ENCODE peak calls at places on chromosomes 4 and X, in eight cellular contexts. One of them, this sample, is unnamed. For H3K4me1, the result is how much of the 10 kb centered on the place peaks cover.

GRCh38 chr4:153521995-153522799 is 56.0 kb downstream of the TMEM131L start:
- DNase-seq in tibial nerve: no peak
- DNase-seq in sigmoid colon: no peak
- DNase-seq in GM12878: peak
- DNase-seq in transverse colon: no peak
- DNase-seq in A549: no peak
- DNase-seq in suprapubic skin: no peak
- DNase-seq in HepG2: no peak
- DNase-seq in this sample: no peak

GRCh38 chrX:19624754-19625153 is 109.4 kb upstream of the MAP3K15 start:
- DNase-seq in tibial nerve: no peak
- DNase-seq in sigmoid colon: no peak
- DNase-seq in GM12878: no peak
- DNase-seq in transverse colon: no peak
- DNase-seq in A549: no peak
- DNase-seq in suprapubic skin: no peak
- DNase-seq in HepG2: no peak
- DNase-seq in this sample: no peak

GRCh38 chrX:22073928-22074327 is 41.8 kb downstream of the PHEX start:
- DNase-seq in tibial nerve: no peak
- DNase-seq in sigmoid colon: no peak
- DNase-seq in GM12878: no peak
- DNase-seq in transverse colon: no peak
- DNase-seq in A549: no peak
- DNase-seq in suprapubic skin: no peak
- DNase-seq in HepG2: no peak
- DNase-seq in this sample: no peak

GRCh38 chrX:20066968-20067708 is 49.6 kb downstream of the MAP7D2 start:
- DNase-seq in tibial nerve: peak
- DNase-seq in sigmoid colon: no peak
- DNase-seq in GM12878: no peak
- DNase-seq in transverse colon: peak
- DNase-seq in A549: peak
- DNase-seq in suprapubic skin: no peak
- DNase-seq in HepG2: peak
- DNase-seq in this sample: no peak

GRCh38 chrX:44489515-44489914 is 53.1 kb downstream of the FUNDC1 start:
- DNase-seq in tibial nerve: no peak
- DNase-seq in sigmoid colon: no peak
- DNase-seq in GM12878: no peak
- DNase-seq in transverse colon: no peak
- DNase-seq in A549: no peak
- DNase-seq in suprapubic skin: no peak
- DNase-seq in HepG2: no peak
- DNase-seq in this sample: no peak

GRCh38 chr4:2059726-2060577 is 825 bp downstream of the NAT8L start:
- DNase-seq in tibial nerve: no peak
- DNase-seq in sigmoid colon: no peak
- DNase-seq in GM12878: no peak
- DNase-seq in transverse colon: no peak
- DNase-seq in A549: no peak
- DNase-seq in suprapubic skin: no peak
- DNase-seq in HepG2: no peak
- DNase-seq in this sample: no peak

GRCh38 chr4:129929052-129929451 is 833.1 kb downstream of the C4orf33 start:
- DNase-seq in tibial nerve: no peak
- DNase-seq in sigmoid colon: no peak
- DNase-seq in GM12878: no peak
- DNase-seq in transverse colon: no peak
- DNase-seq in A549: peak
- DNase-seq in suprapubic skin: no peak
- DNase-seq in HepG2: no peak
- DNase-seq in this sample: no peak

GRCh38 chr4:39620551-39620950 is 18.1 kb downstream of the SMIM14 start:
- DNase-seq in tibial nerve: no peak
- DNase-seq in sigmoid colon: no peak
- DNase-seq in GM12878: no peak
- DNase-seq in transverse colon: no peak
- DNase-seq in A549: no peak
- DNase-seq in suprapubic skin: no peak
- DNase-seq in HepG2: no peak
- DNase-seq in this sample: no peak

GRCh38 chr4:177161781-177162180 is 147.9 kb upstream of the NEIL3 start:
- DNase-seq in tibial nerve: no peak
- DNase-seq in sigmoid colon: no peak
- DNase-seq in GM12878: no peak
- DNase-seq in transverse colon: no peak
- DNase-seq in A549: no peak
- DNase-seq in suprapubic skin: no peak
- DNase-seq in HepG2: no peak
- DNase-seq in this sample: no peak
- H3K4me1 ChIP-seq in tibial nerve: under half
- H3K4me1 ChIP-seq in sigmoid colon: under half
- H3K4me1 ChIP-seq in GM12878: under half
- H3K4me1 ChIP-seq in transverse colon: under half
- H3K4me1 ChIP-seq in A549: under half
- H3K4me1 ChIP-seq in suprapubic skin: under half
- H3K4me1 ChIP-seq in HepG2: under half
- H3K4me1 ChIP-seq in this sample: under half

GRCh38 chr4:117429061-117429460 is 343.7 kb upstream of the TRAM1L1 start:
- DNase-seq in tibial nerve: no peak
- DNase-seq in sigmoid colon: no peak
- DNase-seq in GM12878: no peak
- DNase-seq in transverse colon: no peak
- DNase-seq in A549: no peak
- DNase-seq in suprapubic skin: no peak
- DNase-seq in HepG2: no peak
- DNase-seq in this sample: no peak
- TF ChIP-seq CTCF in tibial nerve: no peak
- TF ChIP-seq CTCF in sigmoid colon: no peak
- TF ChIP-seq CTCF in GM12878: peak
- TF ChIP-seq CTCF in transverse colon: no peak
- TF ChIP-seq CTCF in A549: no peak
- TF ChIP-seq CTCF in suprapubic skin: no peak
- TF ChIP-seq CTCF in HepG2: peak
- TF ChIP-seq CTCF in this sample: no peak

DNA sequence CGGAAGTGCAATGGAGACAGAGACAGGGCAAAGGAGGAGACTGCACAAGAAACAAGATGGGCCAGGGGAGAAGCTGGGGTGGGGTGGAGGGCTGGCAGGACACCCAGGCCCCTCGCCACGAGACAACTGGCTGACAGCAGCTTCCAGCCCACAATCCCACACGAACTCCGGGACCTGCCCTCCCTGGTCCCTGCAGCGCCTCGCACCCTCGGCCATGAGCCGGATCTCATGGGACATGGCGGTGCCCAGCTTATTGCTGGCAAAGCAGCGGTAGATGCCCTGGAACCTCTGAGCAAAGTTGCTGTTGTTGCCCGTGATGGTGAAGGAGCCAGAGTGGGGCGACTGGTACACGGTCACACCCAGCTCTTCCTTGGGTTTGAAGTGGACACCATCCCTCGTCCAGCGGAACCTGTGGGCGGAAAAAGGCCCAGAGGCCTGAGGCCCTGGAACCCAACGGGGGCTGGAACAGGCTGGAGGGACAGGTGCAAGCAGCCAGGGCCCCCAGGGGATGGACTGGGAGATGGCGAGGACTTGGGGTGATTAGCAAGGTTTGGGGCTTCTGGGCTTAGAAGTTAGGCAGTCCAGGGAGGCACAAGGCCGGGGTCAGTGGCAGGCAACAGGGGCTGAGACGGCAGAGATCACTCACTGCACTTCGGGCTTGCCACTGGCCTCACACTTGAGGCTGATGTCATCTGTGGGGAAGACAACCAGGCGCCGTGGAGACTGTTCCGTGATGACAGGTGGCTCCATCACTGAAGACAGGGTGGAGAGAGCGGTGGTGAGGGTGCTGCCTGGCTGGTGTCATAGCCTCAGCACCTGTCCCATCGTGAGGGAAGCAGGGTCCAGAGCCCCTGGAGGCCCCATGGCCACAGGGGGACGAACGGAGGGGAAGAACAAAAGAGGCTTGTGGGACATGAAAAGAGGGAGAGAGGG is 13.8 kb downstream of the L1CAM start:
- DNase-seq in tibial nerve: no peak
- DNase-seq in sigmoid colon: no peak
- DNase-seq in GM12878: no peak
- DNase-seq in transverse colon: no peak
- DNase-seq in A549: no peak
- DNase-seq in suprapubic skin: no peak
- DNase-seq in HepG2: no peak
- DNase-seq in this sample: no peak
- TF ChIP-seq EP300 in tibial nerve: no peak
- TF ChIP-seq EP300 in sigmoid colon: no peak
- TF ChIP-seq EP300 in GM12878: no peak
- TF ChIP-seq EP300 in transverse colon: no peak
- TF ChIP-seq EP300 in A549: no peak
- TF ChIP-seq EP300 in suprapubic skin: no peak
- TF ChIP-seq EP300 in HepG2: no peak
- TF ChIP-seq EP300 in this sample: no peak

GRCh38 chr4:31545755-31546154 is 825.6 kb downstream of the PCDH7 start:
- DNase-seq in tibial nerve: no peak
- DNase-seq in sigmoid colon: no peak
- DNase-seq in GM12878: no peak
- DNase-seq in transverse colon: no peak
- DNase-seq in A549: no peak
- DNase-seq in suprapubic skin: no peak
- DNase-seq in HepG2: no peak
- DNase-seq in this sample: no peak
- H3K4me1 ChIP-seq in tibial nerve: under half
- H3K4me1 ChIP-seq in sigmoid colon: under half
- H3K4me1 ChIP-seq in GM12878: under half
- H3K4me1 ChIP-seq in transverse colon: under half
- H3K4me1 ChIP-seq in A549: under half
- H3K4me1 ChIP-seq in suprapubic skin: under half
- H3K4me1 ChIP-seq in HepG2: under half
- H3K4me1 ChIP-seq in this sample: under half

GRCh38 chr4:185204238-185204910 is 574 bp upstream of the CFAP97 start:
- DNase-seq in tibial nerve: no peak
- DNase-seq in sigmoid colon: no peak
- DNase-seq in GM12878: no peak
- DNase-seq in transverse colon: no peak
- DNase-seq in A549: peak
- DNase-seq in suprapubic skin: no peak
- DNase-seq in HepG2: no peak
- DNase-seq in this sample: no peak
- TF ChIP-seq CTCF in tibial nerve: no peak
- TF ChIP-seq CTCF in sigmoid colon: no peak
- TF ChIP-seq CTCF in GM12878: no peak
- TF ChIP-seq CTCF in transverse colon: no peak
- TF ChIP-seq CTCF in A549: no peak
- TF ChIP-seq CTCF in suprapubic skin: no peak
- TF ChIP-seq CTCF in HepG2: no peak
- TF ChIP-seq CTCF in this sample: no peak

This sample was measured in ovary.